ENCODE peak calls at places on chromosomes 6 and 20, in six cellular contexts. Z is GOT3, L is A549, X is endothelial cell, O is AG10803, Y is globus pallidus. B is an unnamed sample.

GRCh38 chr6:156280131-156280530 is 497.0 kb upstream of the ARID1B start:
- DNase-seq in Z (no peak), L (no peak), X (no peak), O (no peak), Y (no peak), B (no peak)

GRCh38 chr6:163455553-163455952 is 41.0 kb downstream of the QKI start:
- DNase-seq in Z (no peak), L (no peak), X (no peak), O (peak), Y (no peak), B (no peak)

GRCh38 chr6:137258170-137258569 is 39.0 kb upstream of the IFNGR1 start:
- DNase-seq in Z (no peak), L (no peak), X (no peak), O (peak), Y (no peak), B (no peak)

GRCh38 chr6:33856655-33857054 is 52.9 kb upstream of the MLN start:
- DNase-seq in Z (no peak), L (no peak), X (no peak), O (no peak), Y (no peak), B (no peak)

GRCh38 chr6:142819603-142820335 is 125.2 kb downstream of the HIVEP2 start:
- DNase-seq in Z (no peak), L (no peak), X (no peak), O (no peak), Y (no peak), B (no peak)

GRCh38 chr6:77124604-77125003 is 338.7 kb downstream of the HTR1B start:
- DNase-seq in Z (no peak), L (no peak), X (no peak), O (no peak), Y (no peak), B (peak)

GRCh38 chr6:5091646-5092045 is 6.5 kb downstream of the PPP1R3G start:
- DNase-seq in Z (no peak), L (no peak), X (no peak), O (no peak), Y (no peak), B (no peak)

GRCh38 chr6:7165736-7166296 is 58.1 kb downstream of the RREB1 start:
- DNase-seq in Z (no peak), L (no peak), X (no peak), O (no peak), Y (no peak), B (peak)

GRCh38 chr20:39538317-39538716 is 576.2 kb downstream of the DHX35 start:
- DNase-seq in Z (no peak), L (no peak), X (no peak), O (no peak), Y (no peak), B (no peak)

GRCh38 chr6:102961902-102962301 is 1568.4 kb downstream of the GRIK2 start:
- DNase-seq in Z (no peak), L (no peak), X (no peak), O (no peak), Y (no peak), B (no peak)

GRCh38 chr6:89944826-89945407 is 50.6 kb downstream of the GJA10 start:
- DNase-seq in Z (no peak), L (peak), X (no peak), O (peak), Y (no peak), B (no peak)

GRCh38 chr6:134288538-134289203 is 29.2 kb downstream of the SGK1 start:
- DNase-seq in Z (no peak), L (peak), X (no peak), O (peak), Y (peak), B (peak)

GRCh38 chr20:31835977-31836852 is 9.2 kb downstream of the FOXS1 start:
- DNase-seq in Z (peak), L (peak), X (no peak), O (peak), Y (peak), B (peak)